ENCODE peak calls at places on chromosomes 7 and 10, in four cellular contexts. Y is WTC11, D is K562, V is GM12878. U is an unnamed sample.

GRCh38 chr10:101323495-101323894 is 30.5 kb upstream of the BTRC start:
- DNase-seq in D (no peak), Y (peak; percentile 18), V (no peak), U (no peak)

GRCh38 chr7:74583630-74584029 is 73.9 kb upstream of the GTF2I start:
- DNase-seq in V (no peak), Y (no peak), D (no peak), U (no peak)

GRCh38 chr7:13651167-13651566 is 338.3 kb downstream of the ETV1 start:
- DNase-seq in D (no peak), V (no peak), Y (no peak), U (no peak)

GRCh38 chr7:50497068-50497642 is 47.0 kb upstream of the FIGNL1 start:
- DNase-seq in D (peak; percentile 30), Y (no peak), V (no peak), U (no peak)

GRCh38 chr10:91190388-91190870 is 30.0 kb upstream of the PCGF5 start:
- DNase-seq in D (no peak), V (no peak), Y (no peak), U (no peak)

GRCh38 chr7:142496545-142496991 is 238.7 kb upstream of the PRSS58 start:
- DNase-seq in D (peak; percentile 81), V (no peak), Y (no peak), U (peak; percentile 18)

GRCh38 chr7:36946401-36946739 is 222.1 kb upstream of the AOAH start:
- DNase-seq in V (no peak), D (no peak), Y (no peak), U (no peak)

GRCh38 chr7:51045319-51046102 is 262.8 kb upstream of the GRB10 start:
- DNase-seq in V (no peak), D (no peak), Y (no peak), U (peak; percentile 23)

GRCh38 chr7:100598425-100598824 is 3.7 kb upstream of the PCOLCE start:
- DNase-seq in V (no peak), D (no peak), Y (no peak), U (no peak)

GRCh38 chr7:104986623-104987259 is 27.3 kb upstream of the KMT2E start:
- DNase-seq in D (no peak), Y (no peak), V (no peak), U (no peak)

GRCh38 chr7:104984591-104985258 is 29.3 kb upstream of the KMT2E start:
- DNase-seq in V (no peak), D (no peak), Y (no peak), U (no peak)

GRCh38 chr7:104983620-104984539 is 30.1 kb upstream of the KMT2E start:
- DNase-seq in D (peak; percentile 90), Y (peak; percentile 83), V (peak; percentile 42), U (peak; percentile 81)

GRCh38 chr7:104982773-104983619 is 31.0 kb upstream of the KMT2E start:
- DNase-seq in V (no peak), D (no peak), Y (no peak), U (no peak)

GRCh38 chr7:104985259-104985617 is 28.8 kb upstream of the KMT2E start:
- DNase-seq in V (no peak), D (no peak), Y (no peak), U (no peak)
- TF ChIP-seq CREM in V (no peak), D (no peak), Y (no peak), U (no peak)

DNA sequence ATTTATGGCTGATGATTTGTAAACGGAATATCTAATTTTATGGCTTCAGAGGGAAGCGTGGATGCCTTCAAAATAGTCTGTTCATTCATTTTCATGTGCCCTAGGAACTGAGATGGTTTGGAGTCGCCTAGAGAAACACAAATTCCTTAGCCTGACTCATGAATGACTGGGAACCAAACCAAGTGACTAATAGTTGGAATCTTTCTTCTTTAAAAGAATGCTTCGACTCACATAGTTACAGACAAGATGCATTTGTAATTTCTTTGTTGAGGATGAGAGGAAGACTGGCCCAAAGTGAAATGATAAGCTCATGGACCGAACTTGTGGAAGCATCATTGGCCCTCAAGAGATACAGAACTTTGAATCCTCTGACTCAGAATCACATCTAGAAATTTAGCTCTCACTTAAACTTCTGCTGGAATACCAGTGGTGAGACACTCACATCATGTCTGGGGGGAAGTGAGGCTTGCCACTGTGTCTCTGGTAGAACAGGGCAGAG is 1107.2 kb downstream of the NRG3 start:
- DNase-seq in D (no peak), Y (no peak), V (no peak), U (no peak)
- TF ChIP-seq CREM in D (no peak), Y (no peak), V (no peak), U (no peak)

GRCh38 chr10:16494174-16494573 is 27.5 kb downstream of the C1QL3 start:
- DNase-seq in Y (no peak), V (no peak), D (no peak), U (no peak)
- TF ChIP-seq CREM in Y (no peak), V (no peak), D (no peak), U (no peak)

GRCh38 chr10:17113346-17113745 is 16.3 kb downstream of the CUBN start:
- DNase-seq in V (no peak), Y (no peak), D (no peak), U (no peak)
- TF ChIP-seq CREM in V (no peak), Y (no peak), D (no peak), U (no peak)

DNA sequence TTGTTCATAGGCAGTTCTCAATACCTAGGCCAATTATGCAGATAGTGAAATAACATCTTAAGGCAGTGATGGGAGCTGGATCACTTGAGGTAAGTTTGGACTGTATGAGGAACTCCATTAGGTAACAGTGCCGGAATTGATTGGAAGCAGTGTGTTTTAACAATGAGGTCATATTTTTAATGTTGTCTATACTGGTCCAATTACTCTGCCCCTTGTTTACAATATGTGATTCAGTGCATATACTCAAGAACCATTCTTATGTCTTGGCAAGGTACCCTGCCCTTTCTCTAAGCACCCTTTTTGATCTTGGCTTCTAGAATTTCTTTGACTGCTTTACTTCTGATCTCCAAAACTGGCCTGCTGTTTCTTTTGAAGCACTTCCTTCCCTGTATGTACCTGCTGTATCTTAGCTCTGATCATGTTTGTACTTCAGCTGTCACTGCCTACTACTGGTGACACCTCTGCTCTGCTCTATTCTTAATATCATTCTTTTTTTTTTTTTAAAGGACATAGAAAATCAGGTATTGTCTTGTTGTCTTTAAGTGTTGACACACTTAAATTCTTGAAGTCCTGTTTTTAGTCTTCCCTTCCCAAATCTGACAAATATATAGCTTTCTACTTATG is 46.2 kb upstream of the RPA3 start:
- DNase-seq in V (no peak), D (no peak), Y (no peak), U (no peak)
- TF ChIP-seq CREM in V (no peak), D (no peak), Y (no peak), U (no peak)

GRCh38 chr10:132350391-132350790 is 18.4 kb downstream of the LRRC27 start:
- DNase-seq in Y (no peak), D (no peak), V (no peak), U (no peak)
- TF ChIP-seq CREM in Y (no peak), D (no peak), V (no peak), U (no peak)

U was measured in HepG2.